ENCODE peak calls at places on chromosomes 2 and 18, in six cellular contexts. One of them, this sample, is unnamed.

GRCh38 chr2:242034996-242035814 is 165.7 kb downstream of the RTP5 start:
- DNase-seq in ureter: peak; percentile 40
- DNase-seq in GM20000: no peak
- DNase-seq in AML-193: no peak
- DNase-seq in NCI-H460: no peak
- DNase-seq in NCI-H1092 treated with DMSO at 0.1 percent for 48 hours: no peak
- DNase-seq in this sample: no peak

GRCh38 chr2:134899204-134899603 is 19.4 kb upstream of the CCNT2 start:
- DNase-seq in NCI-H1092 treated with DMSO at 0.1 percent for 48 hours: no peak
- DNase-seq in AML-193: no peak
- DNase-seq in NCI-H460: no peak
- DNase-seq in GM20000: no peak
- DNase-seq in ureter: no peak
- DNase-seq in this sample: no peak

GRCh38 chr2:191637182-191638078 is 40.5 kb upstream of the NABP1 start:
- DNase-seq in GM20000: peak; percentile 40
- DNase-seq in NCI-H1092 treated with DMSO at 0.1 percent for 48 hours: no peak
- DNase-seq in NCI-H460: peak; percentile 38
- DNase-seq in AML-193: no peak
- DNase-seq in ureter: no peak
- DNase-seq in this sample: peak; percentile 87

GRCh38 chr2:83695530-83695929 is 763.5 kb downstream of the SUCLG1 start:
- DNase-seq in NCI-H460: no peak
- DNase-seq in AML-193: no peak
- DNase-seq in GM20000: no peak
- DNase-seq in NCI-H1092 treated with DMSO at 0.1 percent for 48 hours: no peak
- DNase-seq in ureter: no peak
- DNase-seq in this sample: no peak

GRCh38 chr2:180571559-180571958 is 408.8 kb upstream of the UBE2E3 start:
- DNase-seq in NCI-H1092 treated with DMSO at 0.1 percent for 48 hours: no peak
- DNase-seq in AML-193: no peak
- DNase-seq in ureter: no peak
- DNase-seq in NCI-H460: no peak
- DNase-seq in GM20000: no peak
- DNase-seq in this sample: no peak

GRCh38 chr2:181231151-181231550 is 226.0 kb upstream of the ITGA4 start:
- DNase-seq in GM20000: no peak
- DNase-seq in AML-193: no peak
- DNase-seq in NCI-H1092 treated with DMSO at 0.1 percent for 48 hours: no peak
- DNase-seq in NCI-H460: no peak
- DNase-seq in ureter: no peak
- DNase-seq in this sample: peak; percentile 20

GRCh38 chr2:48530033-48530804 is at the start of gene STON1:
- DNase-seq in GM20000: peak; percentile 75
- DNase-seq in NCI-H460: no peak
- DNase-seq in AML-193: no peak
- DNase-seq in NCI-H1092 treated with DMSO at 0.1 percent for 48 hours: no peak
- DNase-seq in ureter: peak; percentile 63
- DNase-seq in this sample: peak; percentile 51

GRCh38 chr2:224922142-224922727 is 120.0 kb downstream of the DOCK10 start:
- DNase-seq in NCI-H1092 treated with DMSO at 0.1 percent for 48 hours: no peak
- DNase-seq in AML-193: peak; percentile 67
- DNase-seq in ureter: no peak
- DNase-seq in NCI-H460: no peak
- DNase-seq in GM20000: peak; percentile 48
- DNase-seq in this sample: no peak

GRCh38 chr18:78785706-78786105 is 193.9 kb upstream of the SALL3 start:
- DNase-seq in AML-193: no peak
- DNase-seq in NCI-H1092 treated with DMSO at 0.1 percent for 48 hours: no peak
- DNase-seq in NCI-H460: no peak
- DNase-seq in ureter: no peak
- DNase-seq in GM20000: no peak
- DNase-seq in this sample: no peak

GRCh38 chr2:216850665-216851327 is 9.1 kb downstream of the TNP1 start:
- DNase-seq in ureter: no peak
- DNase-seq in AML-193: no peak
- DNase-seq in NCI-H460: no peak
- DNase-seq in GM20000: no peak
- DNase-seq in NCI-H1092 treated with DMSO at 0.1 percent for 48 hours: no peak
- DNase-seq in this sample: no peak